ENCODE peak calls at places on chromosomes 11 and 22, in ten cellular contexts. H, J, I, T, W, M, F, C, D and A are unnamed samples.

GRCh38 chr11:86101493-86101892 is 32.6 kb upstream of the PICALM start:
- DNase-seq in H (no peak), J (no peak), I (no peak), T (peak), W (no peak), M (no peak), F (no peak), C (peak), D (no peak), A (no peak)

GRCh38 chr22:41498322-41498721 is 29.4 kb downstream of the ACO2 start:
- DNase-seq in H (no peak), J (no peak), I (no peak), T (no peak), W (no peak), M (no peak), F (no peak), C (no peak), D (no peak), A (no peak)

GRCh38 chr11:15603208-15603607 is 488.5 kb downstream of the INSC start:
- DNase-seq in H (no peak), J (no peak), I (no peak), T (no peak), W (no peak), M (no peak), F (no peak), C (no peak), D (no peak), A (no peak)

GRCh38 chr11:68140496-68141246 is 19.5 kb upstream of the CHKA start:
- DNase-seq in H (no peak), J (no peak), I (no peak), T (no peak), W (no peak), M (no peak), F (no peak), C (no peak), D (no peak), A (no peak)

GRCh38 chr22:34379825-34380224 is 459.5 kb upstream of the LARGE1 start:
- DNase-seq in H (no peak), J (no peak), I (no peak), T (no peak), W (no peak), M (no peak), F (no peak), C (no peak), D (no peak), A (no peak)

GRCh38 chr11:46248270-46249102 is 29.0 kb upstream of the CREB3L1 start:
- DNase-seq in H (no peak), J (peak), I (peak), T (peak), W (no peak), M (no peak), F (no peak), C (peak), D (no peak), A (no peak)

GRCh38 chr11:22668005-22668796 is 1.8 kb downstream of the GAS2 start:
- DNase-seq in H (no peak), J (no peak), I (no peak), T (no peak), W (no peak), M (no peak), F (no peak), C (no peak), D (no peak), A (no peak)

GRCh38 chr22:21033895-21034294 is 1.5 kb upstream of the SLC7A4 start:
- DNase-seq in H (no peak), J (no peak), I (no peak), T (no peak), W (no peak), M (no peak), F (no peak), C (no peak), D (no peak), A (no peak)

GRCh38 chr11:102810943-102811528 is 13.1 kb upstream of the MMP1 start:
- DNase-seq in H (no peak), J (no peak), I (peak), T (no peak), W (no peak), M (no peak), F (no peak), C (peak), D (no peak), A (no peak)

GRCh38 chr11:103636232-103636631 is 400.2 kb upstream of the DDI1 start:
- DNase-seq in H (no peak), J (no peak), I (no peak), T (no peak), W (no peak), M (no peak), F (no peak), C (no peak), D (no peak), A (no peak)

GRCh38 chr11:84261707-84262106 is 975.5 kb upstream of the CCDC90B start:
- DNase-seq in H (no peak), J (no peak), I (peak), T (no peak), W (no peak), M (no peak), F (no peak), C (peak), D (peak), A (no peak)

GRCh38 chr11:80204021-80204420 is 763.2 kb upstream of the TENM4 start:
- DNase-seq in H (no peak), J (no peak), I (no peak), T (no peak), W (no peak), M (no peak), F (no peak), C (no peak), D (no peak), A (no peak)

GRCh38 chr11:26467506-26467905 is 104.6 kb downstream of the MUC15 start:
- DNase-seq in H (no peak), J (no peak), I (no peak), T (no peak), W (no peak), M (no peak), F (no peak), C (no peak), D (no peak), A (no peak)

GRCh38 chr11:5123802-5124521 is 14.2 kb downstream of the OR52A5 start:
- DNase-seq in H (no peak), J (peak), I (peak), T (peak), W (peak), M (peak), F (peak), C (peak), D (peak), A (peak)

GRCh38 chr11:114315749-114316368 is 19.7 kb downstream of the NNMT start:
- DNase-seq in H (peak), J (no peak), I (no peak), T (no peak), W (no peak), M (no peak), F (no peak), C (peak), D (no peak), A (no peak)

GRCh38 chr22:40768187-40768586 is 51.0 kb downstream of the SLC25A17 start:
- DNase-seq in H (no peak), J (no peak), I (no peak), T (no peak), W (no peak), M (no peak), F (no peak), C (no peak), D (no peak), A (no peak)

GRCh38 chr22:46112405-46112804 is 37.9 kb upstream of the PPARA start:
- DNase-seq in H (no peak), J (no peak), I (no peak), T (no peak), W (no peak), M (no peak), F (no peak), C (no peak), D (no peak), A (no peak)

GRCh38 chr22:40679249-40679963 is at the start of gene MCHR1:
- DNase-seq in H (no peak), J (no peak), I (no peak), T (no peak), W (no peak), M (no peak), F (no peak), C (no peak), D (no peak), A (no peak)

GRCh38 chr11:26319906-26320305 is 12.0 kb upstream of the ANO3 start:
- DNase-seq in H (no peak), J (no peak), I (no peak), T (no peak), W (no peak), M (no peak), F (no peak), C (peak), D (no peak), A (no peak)

GRCh38 chr11:14578551-14578956 is 58.4 kb upstream of the PSMA1 start:
- DNase-seq in H (no peak), J (no peak), I (peak), T (peak), W (peak), M (no peak), F (peak), C (peak), D (no peak), A (peak)

GRCh38 chr11:102476069-102476468 is 23.5 kb upstream of the TMEM123 start:
- DNase-seq in H (no peak), J (no peak), I (no peak), T (no peak), W (no peak), M (no peak), F (no peak), C (peak), D (no peak), A (no peak)

GRCh38 chr11:10597877-10598341 is 29.4 kb upstream of the LYVE1 start:
- DNase-seq in H (no peak), J (no peak), I (peak), T (no peak), W (no peak), M (no peak), F (no peak), C (peak), D (no peak), A (no peak)

GRCh38 chr11:72524711-72525110 is 90.4 kb upstream of the CLPB start:
- DNase-seq in H (no peak), J (peak), I (no peak), T (no peak), W (no peak), M (no peak), F (no peak), C (no peak), D (no peak), A (no peak)

GRCh38 chr22:38823076-38823475 is 20.8 kb downstream of the NPTXR start:
- DNase-seq in H (no peak), J (no peak), I (no peak), T (no peak), W (no peak), M (no peak), F (no peak), C (no peak), D (no peak), A (no peak)

GRCh38 chr11:70544067-70544773 is 145.9 kb downstream of the CTTN start:
- DNase-seq in H (peak), J (no peak), I (no peak), T (no peak), W (no peak), M (no peak), F (no peak), C (no peak), D (no peak), A (no peak)

GRCh38 chr11:26698224-26698623 is 23.6 kb downstream of the SLC5A12 start:
- DNase-seq in H (no peak), J (no peak), I (no peak), T (no peak), W (no peak), M (no peak), F (no peak), C (no peak), D (no peak), A (no peak)

GRCh38 chr22:19495562-19496323 is 16.0 kb downstream of the CDC45 start:
- DNase-seq in H (no peak), J (peak), I (peak), T (no peak), W (no peak), M (no peak), F (no peak), C (peak), D (no peak), A (no peak)
- TF ChIP-seq CTCF in H (peak), J (peak), I (no peak), T (peak), W (no peak), M (no peak), F (no peak), C (peak), D (peak), A (no peak)

DNA sequence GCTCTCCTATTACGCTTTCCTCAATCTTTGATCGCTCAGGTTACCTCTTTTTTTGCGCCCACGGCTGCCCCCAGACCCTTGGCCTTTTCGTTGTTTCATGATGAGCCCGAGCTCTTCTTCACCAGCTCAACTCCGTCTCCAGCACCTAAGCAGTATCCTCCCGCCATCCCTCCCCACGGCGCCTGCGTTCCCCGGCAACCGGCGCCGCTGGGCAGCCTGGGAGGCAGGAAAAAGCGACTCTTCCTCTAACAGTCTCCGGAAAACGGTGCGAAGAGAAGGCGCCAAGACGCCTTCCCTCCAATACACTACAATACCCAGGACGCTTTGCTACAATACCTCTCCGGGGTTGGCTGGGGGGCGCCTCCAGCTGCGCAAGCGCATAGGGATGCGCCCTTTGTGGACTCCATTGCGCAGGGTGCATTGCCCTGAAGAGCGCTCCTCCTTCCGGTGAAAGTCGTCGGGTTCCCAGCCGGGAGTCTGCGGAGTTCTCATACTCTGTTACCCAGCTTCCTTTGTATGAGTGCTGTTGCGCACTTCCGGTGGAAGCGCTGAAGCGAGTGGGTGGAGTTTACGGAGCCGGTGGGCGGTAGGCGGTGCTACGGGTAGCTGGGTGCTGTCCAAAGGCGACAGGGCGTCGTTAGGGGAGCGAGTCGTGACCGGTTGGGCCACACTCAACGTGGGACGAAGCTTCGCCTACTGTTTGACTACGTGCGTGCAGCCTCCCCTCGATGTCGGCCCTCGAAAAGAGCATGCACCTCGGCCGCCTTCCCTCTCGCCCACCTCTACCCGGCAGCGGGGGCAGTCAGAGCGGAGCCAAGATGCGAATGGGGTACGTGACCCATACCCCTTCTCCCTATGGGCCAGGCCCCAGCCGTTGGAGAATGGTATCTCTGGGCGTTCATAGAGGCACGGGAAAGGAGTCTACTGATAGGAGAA is at the start of the genes C2CD3 and PPME1:
- DNase-seq in H (peak), J (peak), I (peak), T (peak), W (peak), M (peak), F (peak), C (peak), D (peak), A (peak)
- TF ChIP-seq CTCF in H (peak), J (peak), I (no peak), T (peak), W (no peak), M (peak), F (peak), C (peak), D (peak), A (no peak)

GRCh38 chr22:18925368-18926064 is 10.6 kb downstream of the PRODH start:
- DNase-seq in H (no peak), J (no peak), I (no peak), T (no peak), W (no peak), M (no peak), F (no peak), C (no peak), D (no peak), A (no peak)
- TF ChIP-seq CTCF in H (no peak), J (no peak), I (no peak), T (no peak), W (no peak), M (no peak), F (no peak), C (no peak), D (no peak), A (no peak)

DNA sequence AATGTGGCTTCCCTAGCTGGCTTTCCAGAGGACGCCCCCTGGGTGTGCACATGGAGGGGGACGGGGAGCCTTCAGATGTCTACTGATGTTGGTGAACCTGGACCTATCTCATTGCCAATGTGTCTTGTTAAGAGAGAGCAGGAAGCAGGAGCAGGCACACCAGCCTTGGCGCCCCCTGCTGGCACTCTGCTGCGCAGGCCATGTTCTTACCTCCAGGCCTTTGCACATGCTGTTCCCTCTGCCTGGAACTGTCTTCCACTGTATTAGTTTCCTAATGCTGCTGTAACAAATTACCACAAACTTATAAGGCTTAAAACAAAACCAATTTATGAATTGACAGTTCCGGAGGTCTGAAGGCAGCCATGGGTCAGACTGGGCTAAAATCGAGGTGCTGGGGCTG is 23.6 kb upstream of the MN1 start:
- DNase-seq in H (no peak), J (no peak), I (peak), T (no peak), W (no peak), M (no peak), F (no peak), C (no peak), D (no peak), A (no peak)
- TF ChIP-seq CTCF in H (peak), J (peak), I (peak), T (peak), W (no peak), M (no peak), F (peak), C (peak), D (peak), A (no peak)

GRCh38 chr11:75068559-75068958 is 28.1 kb downstream of the OR2AT4 start:
- DNase-seq in H (no peak), J (no peak), I (no peak), T (no peak), W (no peak), M (no peak), F (no peak), C (no peak), D (no peak), A (no peak)

GRCh38 chr11:75066061-75066460 is 30.6 kb downstream of the OR2AT4 start:
- DNase-seq in H (no peak), J (no peak), I (no peak), T (no peak), W (no peak), M (no peak), F (no peak), C (peak), D (no peak), A (no peak)

GRCh38 chr11:75072582-75072981 is 24.1 kb downstream of the OR2AT4 start:
- DNase-seq in H (no peak), J (no peak), I (no peak), T (no peak), W (no peak), M (no peak), F (no peak), C (no peak), D (no peak), A (no peak)

GRCh38 chr11:75069473-75069872 is 27.2 kb downstream of the OR2AT4 start:
- DNase-seq in H (no peak), J (no peak), I (no peak), T (no peak), W (no peak), M (no peak), F (no peak), C (no peak), D (peak), A (peak)

DNA sequence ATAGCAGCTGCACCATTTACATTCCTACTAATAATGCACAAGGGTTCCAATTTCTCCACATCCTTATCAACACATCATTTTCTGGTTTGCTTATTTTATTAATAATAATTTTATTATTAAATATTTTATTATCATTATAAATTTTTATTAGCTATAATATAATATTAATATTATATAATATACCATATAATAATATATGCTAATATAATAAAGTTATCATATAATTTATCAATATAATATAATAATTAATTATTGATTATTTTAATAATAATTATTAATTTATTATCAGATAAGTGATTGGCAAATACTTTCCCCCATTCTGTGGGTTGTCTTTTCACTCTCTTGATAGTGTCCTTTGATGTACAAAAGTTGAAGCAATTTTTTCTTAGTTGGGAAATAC is 27.7 kb downstream of the OR2AT4 start:
- DNase-seq in H (no peak), J (no peak), I (no peak), T (no peak), W (no peak), M (no peak), F (no peak), C (no peak), D (no peak), A (no peak)
- TF ChIP-seq CTCF in H (no peak), J (no peak), I (no peak), T (no peak), W (no peak), M (no peak), F (no peak), C (no peak), D (no peak), A (no peak)

GRCh38 chr11:134340354-134340964 is 8.7 kb downstream of the GLB1L2 start:
- DNase-seq in H (no peak), J (no peak), I (no peak), T (no peak), W (no peak), M (no peak), F (no peak), C (no peak), D (peak), A (no peak)

GRCh38 chr11:134339756-134340155 is 8.0 kb downstream of the GLB1L2 start:
- DNase-seq in H (no peak), J (no peak), I (no peak), T (no peak), W (no peak), M (no peak), F (no peak), C (peak), D (no peak), A (no peak)

GRCh38 chr11:134337051-134337450 is 5.3 kb downstream of the GLB1L2 start:
- DNase-seq in H (no peak), J (no peak), I (no peak), T (no peak), W (no peak), M (no peak), F (no peak), C (no peak), D (peak), A (no peak)

GRCh38 chr11:134338654-134339053 is 6.9 kb downstream of the GLB1L2 start:
- DNase-seq in H (no peak), J (no peak), I (no peak), T (no peak), W (no peak), M (no peak), F (no peak), C (no peak), D (no peak), A (no peak)

GRCh38 chr11:134338068-134338467 is 6.3 kb downstream of the GLB1L2 start:
- DNase-seq in H (no peak), J (no peak), I (no peak), T (no peak), W (no peak), M (no peak), F (no peak), C (no peak), D (peak), A (no peak)
- TF ChIP-seq CTCF in H (no peak), J (no peak), I (no peak), T (no peak), W (no peak), M (no peak), F (no peak), C (no peak), D (no peak), A (no peak)

GRCh38 chr11:74090701-74091100 is 80.1 kb downstream of the C2CD3 start:
- DNase-seq in H (no peak), J (no peak), I (peak), T (no peak), W (no peak), M (no peak), F (no peak), C (peak), D (no peak), A (no peak)
- TF ChIP-seq CTCF in H (no peak), J (peak), I (peak), T (peak), W (no peak), M (no peak), F (no peak), C (peak), D (peak), A (peak)

DNA sequence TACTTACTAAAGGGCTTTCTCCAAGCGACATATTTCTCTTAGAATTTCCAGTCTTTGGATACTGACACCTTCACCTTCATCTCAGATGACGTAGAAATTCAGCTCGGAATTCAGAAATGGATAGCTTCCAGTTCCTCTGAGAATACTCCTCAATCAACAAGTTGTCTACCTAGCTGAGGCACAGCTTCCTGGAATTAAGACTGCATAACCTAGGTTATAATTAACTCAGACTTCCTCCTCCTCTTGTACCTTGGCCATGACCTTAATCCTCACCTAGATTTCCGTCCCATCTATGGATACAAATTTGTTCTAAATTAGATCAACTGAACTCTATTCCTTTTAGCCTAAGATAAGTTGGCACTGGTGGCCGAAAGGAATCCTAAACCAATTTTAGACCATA is 17.4 kb downstream of the ATP5MG start:
- DNase-seq in H (no peak), J (no peak), I (no peak), T (no peak), W (no peak), M (no peak), F (no peak), C (no peak), D (no peak), A (no peak)
- TF ChIP-seq CTCF in H (no peak), J (no peak), I (no peak), T (no peak), W (no peak), M (no peak), F (no peak), C (no peak), D (no peak), A (no peak)